ENCODE peak calls at places on chromosomes 1 and 21, in seven cellular contexts. G is astrocyte of the spinal cord; N is activated CD4-positive, alpha-beta T cell treated with anti-CD3 and anti-CD28 coated beads, Interleukin-2, amount 50 U/mL, for 24 hours; U is NT2/D1; Q is stimulated activated CD4-positive, alpha-beta T cell treated with anti-CD3 and anti-CD28 coated beads, Interleukin-1b, Interleukin-23, amount 100 ng/mL, for 48 hours; T is aorta; L is fibroblast of mammary gland. R is an unnamed sample.

GRCh38 chr21:25191141-25191540 is 416.1 kb downstream of the MRPL39 start:
- DNase-seq in G (no peak), N (no peak), U (no peak), Q (no peak), T (no peak), L (no peak), R (no peak)

GRCh38 chr1:90708236-90708786 is 8.8 kb downstream of the BARHL2 start:
- DNase-seq in G (no peak), N (no peak), U (no peak), Q (no peak), T (no peak), L (no peak), R (peak; percentile 17)

GRCh38 chr1:209232759-209233158 is 350.8 kb upstream of the CAMK1G start:
- DNase-seq in G (no peak), N (no peak), U (no peak), Q (no peak), T (no peak), L (no peak), R (no peak)

GRCh38 chr1:27686223-27686990 is 14.4 kb upstream of the IFI6 start:
- DNase-seq in G (no peak), N (no peak), U (no peak), Q (no peak), T (no peak), L (no peak), R (peak; percentile 33)

GRCh38 chr1:222994506-222995229 is 148.4 kb downstream of the TLR5 start:
- DNase-seq in G (peak; percentile 75), N (no peak), U (no peak), Q (no peak), T (no peak), L (peak; percentile 78), R (peak; percentile 46)

GRCh38 chr1:181111559-181111958 is 23.1 kb downstream of the IER5 start:
- DNase-seq in G (no peak), N (no peak), U (no peak), Q (no peak), T (no peak), L (peak; percentile 73), R (no peak)

GRCh38 chr1:29052951-29053350 is 70.8 kb downstream of the TMEM200B start:
- DNase-seq in G (no peak), N (no peak), U (no peak), Q (no peak), T (no peak), L (no peak), R (no peak)

GRCh38 chr1:27044613-27045091 is 32.0 kb upstream of the TENT5B start:
- DNase-seq in G (peak; percentile 69), N (peak; percentile 94), U (peak; percentile 88), Q (peak; percentile 86), T (peak; percentile 88), L (peak; percentile 73), R (peak; percentile 98)

GRCh38 chr1:52403566-52404115 is 582 bp downstream of the ORC1 start:
- DNase-seq in G (peak; percentile 76), N (no peak), U (peak; percentile 94), Q (peak; percentile 68), T (no peak), L (peak; percentile 91), R (peak; percentile 87)

GRCh38 chr1:72557446-72558049 is 275.2 kb upstream of the NEGR1 start:
- DNase-seq in G (peak; percentile 17), N (no peak), U (peak; percentile 32), Q (no peak), T (no peak), L (peak; percentile 19), R (peak; percentile 74)